ENCODE peak calls at places on chromosomes 1 and 21, in four cellular contexts. One of them, this sample, is unnamed.

GRCh38 chr1:21175670-21176581 is 771 bp downstream of the EIF4G3 start:
- DNase-seq in fibroblast of mammary gland: no peak
- DNase-seq in stromal cell of bone marrow: no peak
- DNase-seq in NT2/D1: no peak
- DNase-seq in this sample: no peak

GRCh38 chr1:227788279-227789041 is 27.0 kb upstream of the PRSS38 start:
- DNase-seq in fibroblast of mammary gland: no peak
- DNase-seq in stromal cell of bone marrow: no peak
- DNase-seq in NT2/D1: peak
- DNase-seq in this sample: no peak

GRCh38 chr1:26923711-26924110 is 2.2 kb downstream of the NUDC start:
- DNase-seq in fibroblast of mammary gland: peak
- DNase-seq in stromal cell of bone marrow: no peak
- DNase-seq in NT2/D1: no peak
- DNase-seq in this sample: no peak

GRCh38 chr1:53066941-53067738 is 5.1 kb downstream of the PODN start:
- DNase-seq in fibroblast of mammary gland: peak
- DNase-seq in stromal cell of bone marrow: no peak
- DNase-seq in NT2/D1: no peak
- DNase-seq in this sample: no peak

GRCh38 chr1:164914208-164914607 is 355.2 kb downstream of the PBX1 start:
- DNase-seq in fibroblast of mammary gland: peak
- DNase-seq in stromal cell of bone marrow: peak
- DNase-seq in NT2/D1: no peak
- DNase-seq in this sample: peak

GRCh38 chr21:25708467-25709065 is 26.1 kb downstream of the ATP5PF start:
- DNase-seq in fibroblast of mammary gland: peak
- DNase-seq in stromal cell of bone marrow: peak
- DNase-seq in NT2/D1: no peak
- DNase-seq in this sample: peak

GRCh38 chr1:169890761-169891538 is 2.7 kb downstream of the SCYL3 start:
- DNase-seq in fibroblast of mammary gland: no peak
- DNase-seq in stromal cell of bone marrow: no peak
- DNase-seq in NT2/D1: no peak
- DNase-seq in this sample: no peak

GRCh38 chr21:21148009-21148408 is 149.8 kb downstream of the NCAM2 start:
- DNase-seq in fibroblast of mammary gland: no peak
- DNase-seq in stromal cell of bone marrow: no peak
- DNase-seq in NT2/D1: no peak
- DNase-seq in this sample: no peak

GRCh38 chr1:153775432-153776311 is 465 bp downstream of the SLC27A3 start:
- DNase-seq in fibroblast of mammary gland: peak
- DNase-seq in stromal cell of bone marrow: no peak
- DNase-seq in NT2/D1: peak
- DNase-seq in this sample: no peak

GRCh38 chr1:52602328-52603300 is at the start of gene GPX7:
- DNase-seq in fibroblast of mammary gland: peak
- DNase-seq in stromal cell of bone marrow: peak
- DNase-seq in NT2/D1: peak
- DNase-seq in this sample: no peak

GRCh38 chr1:978069-978834 is 3.6 kb downstream of the PERM1 start:
- DNase-seq in fibroblast of mammary gland: no peak
- DNase-seq in stromal cell of bone marrow: no peak
- DNase-seq in NT2/D1: no peak
- DNase-seq in this sample: no peak

GRCh38 chr1:58515794-58516401 is 30.6 kb downstream of the OMA1 start:
- DNase-seq in fibroblast of mammary gland: peak
- DNase-seq in stromal cell of bone marrow: peak
- DNase-seq in NT2/D1: peak
- DNase-seq in this sample: peak

GRCh38 chr1:76593614-76594013 is 273.7 kb upstream of the ST6GALNAC5 start:
- DNase-seq in fibroblast of mammary gland: no peak
- DNase-seq in stromal cell of bone marrow: no peak
- DNase-seq in NT2/D1: no peak
- DNase-seq in this sample: no peak

GRCh38 chr1:9101510-9102146 is 27.3 kb downstream of the GPR157 start:
- DNase-seq in fibroblast of mammary gland: peak
- DNase-seq in stromal cell of bone marrow: peak
- DNase-seq in NT2/D1: peak
- DNase-seq in this sample: peak

GRCh38 chr1:167439301-167439988 is 78.9 kb downstream of the CD247 start:
- DNase-seq in fibroblast of mammary gland: peak
- DNase-seq in stromal cell of bone marrow: no peak
- DNase-seq in NT2/D1: no peak
- DNase-seq in this sample: no peak

GRCh38 chr1:201318504-201319340 is 35.4 kb downstream of the PKP1 start:
- DNase-seq in fibroblast of mammary gland: no peak
- DNase-seq in stromal cell of bone marrow: no peak
- DNase-seq in NT2/D1: no peak
- DNase-seq in this sample: no peak

GRCh38 chr21:34544032-34544496 is 32.1 kb upstream of the KCNE1 start:
- DNase-seq in fibroblast of mammary gland: peak
- DNase-seq in stromal cell of bone marrow: no peak
- DNase-seq in NT2/D1: peak
- DNase-seq in this sample: no peak

GRCh38 chr1:205301220-205301821 is 20.2 kb downstream of the NUAK2 start:
- DNase-seq in fibroblast of mammary gland: peak
- DNase-seq in stromal cell of bone marrow: no peak
- DNase-seq in NT2/D1: peak
- DNase-seq in this sample: peak

GRCh38 chr1:65026235-65026634 is 59.9 kb upstream of the JAK1 start:
- DNase-seq in fibroblast of mammary gland: peak
- DNase-seq in stromal cell of bone marrow: no peak
- DNase-seq in NT2/D1: peak
- DNase-seq in this sample: no peak

GRCh38 chr1:226154593-226154992 is 31.9 kb downstream of the ACBD3 start:
- DNase-seq in fibroblast of mammary gland: no peak
- DNase-seq in stromal cell of bone marrow: no peak
- DNase-seq in NT2/D1: no peak
- DNase-seq in this sample: no peak

GRCh38 chr1:117118101-117118500 is 3.4 kb downstream of the TRIM45 start:
- DNase-seq in fibroblast of mammary gland: no peak
- DNase-seq in stromal cell of bone marrow: no peak
- DNase-seq in NT2/D1: no peak
- DNase-seq in this sample: no peak

GRCh38 chr1:153447498-153448170 is 12.8 kb downstream of the S100A7 start:
- DNase-seq in fibroblast of mammary gland: peak
- DNase-seq in stromal cell of bone marrow: peak
- DNase-seq in NT2/D1: no peak
- DNase-seq in this sample: peak

GRCh38 chr1:196423612-196424011 is 184.6 kb downstream of the KCNT2 start:
- DNase-seq in fibroblast of mammary gland: no peak
- DNase-seq in stromal cell of bone marrow: peak
- DNase-seq in NT2/D1: no peak
- DNase-seq in this sample: peak

GRCh38 chr1:53331446-53332187 is 3.7 kb upstream of the LRP8 start:
- DNase-seq in fibroblast of mammary gland: no peak
- DNase-seq in stromal cell of bone marrow: no peak
- DNase-seq in NT2/D1: no peak
- DNase-seq in this sample: no peak

This sample was measured in AG09319.